ENCODE peak calls at places on chromosomes 12 and 14, in eight cellular contexts. O, D, L, F, W, P, M and T are unnamed samples.

GRCh38 chr12:120834489-120835303 is 69.5 kb downstream of the SPPL3 start:
- DNase-seq in O (no peak), D (no peak), L (no peak), F (no peak), W (no peak), P (no peak), M (no peak), T (no peak)

GRCh38 chr12:59030415-59030814 is 110.1 kb upstream of the LRIG3 start:
- DNase-seq in O (no peak), D (peak; percentile 74), L (no peak), F (no peak), W (no peak), P (no peak), M (no peak), T (no peak)

GRCh38 chr12:92543872-92544271 is 158.9 kb upstream of the PLEKHG7 start:
- DNase-seq in O (no peak), D (no peak), L (no peak), F (no peak), W (no peak), P (no peak), M (no peak), T (no peak)

GRCh38 chr12:54261817-54262402 is 18.0 kb downstream of the CBX5 start:
- DNase-seq in O (no peak), D (no peak), L (no peak), F (no peak), W (no peak), P (no peak), M (no peak), T (no peak)

GRCh38 chr14:93195316-93195999 is 10.3 kb downstream of the LYSET start:
- DNase-seq in O (no peak), D (no peak), L (no peak), F (no peak), W (no peak), P (no peak), M (no peak), T (no peak)

GRCh38 chr12:80040075-80040738 is 59.1 kb upstream of the OTOGL start:
- DNase-seq in O (no peak), D (no peak), L (no peak), F (no peak), W (no peak), P (no peak), M (no peak), T (no peak)

GRCh38 chr14:69662636-69663321 is 51.4 kb downstream of the SUSD6 start:
- DNase-seq in O (no peak), D (no peak), L (no peak), F (no peak), W (no peak), P (no peak), M (no peak), T (no peak)

GRCh38 chr14:53103941-53104340 is 49.2 kb downstream of the DDHD1 start:
- DNase-seq in O (no peak), D (no peak), L (no peak), F (no peak), W (no peak), P (no peak), M (no peak), T (no peak)

GRCh38 chr12:124636138-124636968 is 68.9 kb upstream of the NCOR2 start:
- DNase-seq in O (no peak), D (no peak), L (no peak), F (no peak), W (no peak), P (peak; percentile 76), M (no peak), T (no peak)

GRCh38 chr14:92529895-92530294 is 16.3 kb downstream of the RIN3 start:
- DNase-seq in O (no peak), D (no peak), L (no peak), F (no peak), W (no peak), P (no peak), M (no peak), T (no peak)

GRCh38 chr14:35146711-35147149 is 24.4 kb downstream of the PRORP start:
- DNase-seq in O (no peak), D (no peak), L (no peak), F (no peak), W (no peak), P (no peak), M (no peak), T (no peak)

GRCh38 chr12:22321620-22322019 is 12.9 kb downstream of the ST8SIA1 start:
- DNase-seq in O (no peak), D (no peak), L (no peak), F (no peak), W (no peak), P (no peak), M (no peak), T (no peak)

GRCh38 chr12:47097276-47097896 is 17.6 kb upstream of the AMIGO2 start:
- DNase-seq in O (no peak), D (no peak), L (no peak), F (no peak), W (no peak), P (peak; percentile 83), M (no peak), T (no peak)

GRCh38 chr14:94036328-94037167 is 10.4 kb downstream of the OTUB2 start:
- DNase-seq in O (peak; percentile 17), D (peak; percentile 75), L (peak; percentile 20), F (no peak), W (peak; percentile 27), P (peak; percentile 71), M (no peak), T (peak; percentile 29)

GRCh38 chr12:132908145-132909029 is 21.0 kb upstream of the CHFR start:
- DNase-seq in O (peak; percentile 99), D (peak; percentile 95), L (peak; percentile 82), F (peak; percentile 98), W (peak; percentile 98), P (no peak), M (peak; percentile 98), T (peak; percentile 78)

GRCh38 chr14:29222671-29223268 is 456.2 kb downstream of the FOXG1 start:
- DNase-seq in O (no peak), D (no peak), L (no peak), F (no peak), W (peak; percentile 31), P (peak; percentile 41), M (peak; percentile 57), T (no peak)

GRCh38 chr12:32988982-32989381 is 92.4 kb upstream of the PKP2 start:
- DNase-seq in O (no peak), D (no peak), L (no peak), F (no peak), W (no peak), P (no peak), M (no peak), T (no peak)

GRCh38 chr12:48977290-48978281 is 536 bp upstream of the WNT1 start:
- DNase-seq in O (peak; percentile 71), D (peak; percentile 87), L (no peak), F (no peak), W (no peak), P (peak; percentile 64), M (no peak), T (peak; percentile 3)

GRCh38 chr12:3148366-3149000 is 71.3 kb downstream of the TSPAN9 start:
- DNase-seq in O (no peak), D (peak; percentile 55), L (no peak), F (no peak), W (no peak), P (no peak), M (no peak), T (no peak)

GRCh38 chr12:3202734-3203446 is 125.7 kb downstream of the TSPAN9 start:
- DNase-seq in O (peak; percentile 38), D (peak; percentile 76), L (peak; percentile 25), F (no peak), W (no peak), P (peak; percentile 47), M (peak; percentile 27), T (no peak)